ENCODE peak calls at places on chromosomes 12 and 14, in four cellular contexts. M is iPS DF 6.9, H is Peyer's patch, F is hepatocyte. B is an unnamed sample.

GRCh38 chr14:75523771-75524171 is 1.5 kb downstream of the BATF start:
- DNase-seq in M (no peak), H (no peak), F (no peak), B (no peak)

GRCh38 chr14:51735851-51736250 is 84.1 kb downstream of the FRMD6 start:
- DNase-seq in M (no peak), H (no peak), F (no peak), B (no peak)

GRCh38 chr14:24889843-24890242 is 160.1 kb downstream of the STXBP6 start:
- DNase-seq in M (no peak), H (no peak), F (no peak), B (no peak)

GRCh38 chr12:4031703-4032291 is 158.6 kb upstream of the PARP11 start:
- DNase-seq in M (no peak), H (no peak), F (peak; percentile 34), B (no peak)

GRCh38 chr12:19757317-19757877 is 318.1 kb downstream of the AEBP2 start:
- DNase-seq in M (no peak), H (no peak), F (peak; percentile 52), B (no peak)

GRCh38 chr12:28954333-28954732 is 194.7 kb upstream of the FAR2 start:
- DNase-seq in M (no peak), H (no peak), F (no peak), B (no peak)

GRCh38 chr12:795305-795704 is 42.9 kb downstream of the WNK1 start:
- DNase-seq in M (no peak), H (no peak), F (no peak), B (no peak)

GRCh38 chr12:127273621-127274020 is 993.3 kb upstream of the TMEM132C start:
- DNase-seq in M (no peak), H (no peak), F (no peak), B (no peak)

GRCh38 chr12:51269174-51270066 is 795 bp downstream of the SMAGP start:
- DNase-seq in M (no peak), H (peak; percentile 86), F (peak; percentile 85), B (no peak)

GRCh38 chr12:103881261-103881660 is 40.2 kb upstream of the NT5DC3 start:
- DNase-seq in M (no peak), H (no peak), F (no peak), B (no peak)

GRCh38 chr14:99747167-99747566 is 46.0 kb upstream of the EML1 start:
- DNase-seq in M (no peak), H (no peak), F (no peak), B (no peak)

GRCh38 chr14:91582761-91583160 is 72.7 kb upstream of the PPP4R3A start:
- DNase-seq in M (no peak), H (no peak), F (no peak), B (no peak)

GRCh38 chr12:571795-572531 is 91.3 kb downstream of the NINJ2 start:
- DNase-seq in M (no peak), H (peak; percentile 48), F (peak; percentile 54), B (peak; percentile 62)

GRCh38 chr14:42424501-42424900 is 817.8 kb downstream of the LRFN5 start:
- DNase-seq in M (no peak), H (no peak), F (no peak), B (no peak)

GRCh38 chr12:10154145-10154496 is 17.8 kb downstream of the OLR1 start:
- DNase-seq in M (no peak), H (no peak), F (no peak), B (no peak)

GRCh38 chr14:100334904-100335303 is 11.8 kb downstream of the SLC25A47 start:
- DNase-seq in M (no peak), H (peak; percentile 35), F (no peak), B (no peak)

GRCh38 chr14:100147181-100147631 is 12.2 kb downstream of the DEGS2 start:
- DNase-seq in M (no peak), H (peak; percentile 81), F (no peak), B (no peak)

GRCh38 chr12:105418232-105418631 is 87.7 kb downstream of the C12orf75 start:
- DNase-seq in M (no peak), H (no peak), F (peak; percentile 17), B (peak; percentile 22)

GRCh38 chr12:47107926-47108325 is 28.2 kb upstream of the AMIGO2 start:
- DNase-seq in M (no peak), H (no peak), F (no peak), B (no peak)

GRCh38 chr14:55116246-55117030 is 12.6 kb upstream of the LGALS3 start:
- DNase-seq in M (no peak), H (peak; percentile 79), F (no peak), B (peak; percentile 52)

GRCh38 chr14:99374964-99375363 is 103.0 kb upstream of the BCL11B start:
- DNase-seq in M (no peak), H (no peak), F (no peak), B (no peak)

GRCh38 chr14:105204931-105205717 is 24.0 kb upstream of the NUDT14 start:
- DNase-seq in M (no peak), H (no peak), F (no peak), B (no peak)

GRCh38 chr14:102075155-102075554 is 11.7 kb downstream of the HSP90AA1 start:
- DNase-seq in M (no peak), H (no peak), F (no peak), B (no peak)

GRCh38 chr14:69617796-69618195 is 6.4 kb downstream of the SUSD6 start:
- DNase-seq in M (no peak), H (no peak), F (no peak), B (no peak)

GRCh38 chr14:91412939-91413338 is 4.7 kb downstream of the CCDC88C start:
- DNase-seq in M (no peak), H (no peak), F (no peak), B (no peak)

GRCh38 chr12:47938093-47938492 is 25.3 kb upstream of the TMEM106C start:
- DNase-seq in M (no peak), H (no peak), F (no peak), B (no peak)

GRCh38 chr14:60161176-60162107 is 3.8 kb downstream of the DHRS7 start:
- DNase-seq in M (no peak), H (no peak), F (no peak), B (no peak)

GRCh38 chr12:99959549-99960170 is 25.1 kb downstream of the ANKS1B start:
- DNase-seq in M (no peak), H (no peak), F (no peak), B (peak; percentile 20)

GRCh38 chr12:106945261-106945851 is 10.4 kb upstream of the TMEM263 start:
- DNase-seq in M (no peak), H (no peak), F (no peak), B (peak; percentile 11)

GRCh38 chr12:20487519-20487918 is 119.2 kb downstream of the PDE3A start:
- DNase-seq in M (no peak), H (no peak), F (no peak), B (no peak)

GRCh38 chr14:90344920-90345557 is 13.3 kb upstream of the NRDE2 start:
- DNase-seq in M (no peak), H (no peak), F (no peak), B (no peak)

GRCh38 chr12:129520736-129521135 is 383.1 kb downstream of the TMEM132D start:
- DNase-seq in M (no peak), H (no peak), F (no peak), B (no peak)

GRCh38 chr14:49897965-49898364 is 5.1 kb downstream of the ARF6 start:
- DNase-seq in M (no peak), H (no peak), F (no peak), B (no peak)

GRCh38 chr14:71610149-71610548 is 322.1 kb upstream of the RGS6 start:
- DNase-seq in M (no peak), H (no peak), F (no peak), B (no peak)

GRCh38 chr12:87038098-87038497 is 781.9 kb upstream of the MGAT4C start:
- DNase-seq in M (no peak), H (no peak), F (no peak), B (no peak)

GRCh38 chr12:31234955-31235867 is 90.7 kb downstream of the SINHCAF start:
- DNase-seq in M (no peak), H (no peak), F (peak; percentile 84), B (peak; percentile 92)

GRCh38 chr12:88833641-88834116 is 253.4 kb upstream of the KITLG start:
- DNase-seq in M (no peak), H (no peak), F (no peak), B (no peak)

GRCh38 chr14:58693048-58693447 is 55.3 kb downstream of the DACT1 start:
- DNase-seq in M (no peak), H (no peak), F (no peak), B (no peak)

DNA sequence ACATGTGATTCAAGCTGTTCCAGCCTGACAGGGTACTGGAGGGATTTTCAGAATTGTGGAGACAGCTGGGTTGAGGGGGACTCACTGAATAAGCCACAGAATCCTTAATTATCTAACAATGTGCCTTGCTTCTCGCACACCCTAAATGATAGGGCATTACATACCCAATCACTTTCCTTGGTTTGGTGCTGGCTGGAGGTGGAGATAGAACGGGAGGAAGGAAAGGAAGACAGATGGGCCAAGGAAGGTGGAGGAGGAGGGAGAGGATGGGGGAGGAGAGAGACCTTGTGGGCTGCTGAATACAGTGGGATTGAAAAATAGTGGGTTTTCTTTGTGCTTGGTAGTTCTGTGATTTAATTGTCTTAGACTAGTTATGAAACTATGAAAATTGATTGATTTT is 20.8 kb downstream of the PELI2 start:
- DNase-seq in M (no peak), H (no peak), F (no peak), B (peak; percentile 42)
- H3K27ac ChIP-seq in M (no peak overlapping the region), H (no peak overlapping the region), F (no peak overlapping the region), B (no peak overlapping the region)

GRCh38 chr12:82359115-82359478 is 768 bp downstream of the METTL25 start:
- DNase-seq in M (peak; percentile 4), H (no peak), F (peak; percentile 35), B (no peak)

GRCh38 chr12:82358200-82359114 is at the start of the genes CCDC59 and METTL25:
- DNase-seq in M (peak; percentile 85), H (peak; percentile 98), F (peak; percentile 98), B (peak; percentile 94)

GRCh38 chr12:82361461-82361915 is 3.2 kb downstream of the METTL25 start:
- DNase-seq in M (no peak), H (no peak), F (no peak), B (no peak)

GRCh38 chr12:82357845-82358199 is 365 bp downstream of the CCDC59 start:
- DNase-seq in M (no peak), H (no peak), F (peak; percentile 8), B (no peak)

GRCh38 chr12:82357340-82357739 is 847 bp downstream of the CCDC59 start:
- DNase-seq in M (no peak), H (no peak), F (no peak), B (no peak)
- H3K27ac ChIP-seq in M (no peak overlapping the region), H (peak overlapping the region; percentile 89), F (peak overlapping the region; percentile 100), B (peak overlapping the region; percentile 96)

GRCh38 chr12:55706840-55707671 is 648 bp downstream of the ITGA7 start:
- DNase-seq in M (no peak), H (no peak), F (peak; percentile 56), B (peak; percentile 39)
- H3K27ac ChIP-seq in M (no peak overlapping the region), H (no peak overlapping the region), F (no peak overlapping the region), B (no peak overlapping the region)

GRCh38 chr14:72946491-72946890 is 20.2 kb downstream of the DCAF4 start:
- DNase-seq in M (no peak), H (no peak), F (no peak), B (no peak)
- H3K27ac ChIP-seq in M (no peak overlapping the region), H (no peak overlapping the region), F (no peak overlapping the region), B (no peak overlapping the region)

B was measured in SJCRH30.